ENCODE peak calls at places on chromosomes 13 and 19, in seven cellular contexts. W is mesendoderm, O is dermis blood vessel endothelial cell, E is WTC11, S is A172, K is KBM-7, T is AG10803. C is an unnamed sample.

GRCh38 chr19:35040826-35041547 is 534 bp upstream of the HPN start:
- DNase-seq in T (no peak), W (peak), E (peak), O (peak), S (no peak), K (no peak), C (peak)

GRCh38 chr13:28022848-28023518 is 34.5 kb upstream of the URAD start:
- DNase-seq in E (peak), W (peak), O (no peak), K (no peak), S (no peak), T (peak), C (peak)

GRCh38 chr13:89967701-89968100 is 1379.8 kb upstream of the MIR17HG start:
- DNase-seq in O (no peak), K (no peak), T (no peak), S (no peak), E (no peak), W (peak), C (no peak)

GRCh38 chr13:97254809-97255208 is 32.7 kb downstream of the MBNL2 start:
- DNase-seq in T (peak), W (peak), E (no peak), O (peak), K (no peak), S (peak), C (no peak)

GRCh38 chr19:5964816-5965565 is 12.9 kb downstream of the RANBP3 start:
- DNase-seq in W (no peak), S (no peak), E (no peak), O (no peak), K (no peak), T (no peak), C (no peak)

GRCh38 chr19:48659768-48660167 is 13.0 kb downstream of the NTN5 start:
- DNase-seq in S (peak), K (no peak), E (no peak), T (no peak), W (no peak), O (no peak), C (no peak)

GRCh38 chr13:23512762-23513395 is 57.3 kb upstream of the TNFRSF19 start:
- DNase-seq in O (no peak), E (no peak), W (no peak), S (no peak), T (no peak), K (no peak), C (no peak)

GRCh38 chr13:99153219-99153618 is 47.4 kb upstream of the UBAC2 start:
- DNase-seq in T (peak), E (no peak), S (no peak), W (no peak), O (no peak), K (no peak), C (no peak)